ENCODE peak calls at places on chromosomes 12 and 14, in six cellular contexts. K is K562, A is HepG2, M is GM12878, B is H1, D is HCT116. H is an unnamed sample.

GRCh38 chr12:118188690-118189371 is 52.9 kb downstream of the PEBP1 start:
- DNase-seq in K (no peak), A (no peak), M (no peak), B (no peak), D (no peak), H (no peak)

GRCh38 chr14:22994762-22995275 is 12.5 kb upstream of the AJUBA start:
- DNase-seq in K (peak; percentile 46), A (peak; percentile 67), M (no peak), B (no peak), D (no peak), H (no peak)

GRCh38 chr14:50088117-50088515 is 28.3 kb downstream of the VCPKMT start:
- DNase-seq in K (no peak), A (no peak), M (no peak), B (no peak), D (no peak), H (no peak)

GRCh38 chr12:87953257-87953860 is 75.8 kb downstream of the C12orf50 start:
- DNase-seq in K (no peak), A (peak; percentile 15), M (no peak), B (no peak), D (peak; percentile 41), H (peak; percentile 30)

GRCh38 chr14:22888662-22889061 is 5.6 kb downstream of the REM2 start:
- DNase-seq in K (no peak), A (no peak), M (peak; percentile 62), B (no peak), D (no peak), H (no peak)

GRCh38 chr14:75821828-75822521 is 159.8 kb downstream of the TGFB3 start:
- DNase-seq in K (no peak), A (no peak), M (no peak), B (no peak), D (peak; percentile 54), H (no peak)

GRCh38 chr12:53234236-53234635 is 2.2 kb upstream of the RARG start:
- DNase-seq in K (peak; percentile 62), A (no peak), M (no peak), B (peak; percentile 82), D (no peak), H (no peak)

GRCh38 chr12:49750027-49750977 is 8.9 kb downstream of the TMBIM6 start:
- DNase-seq in K (no peak), A (peak; percentile 31), M (peak; percentile 36), B (no peak), D (peak; percentile 54), H (no peak)

GRCh38 chr12:56229819-56230448 is at the start of gene SLC39A5:
- DNase-seq in K (no peak), A (no peak), M (no peak), B (no peak), D (no peak), H (no peak)

DNA sequence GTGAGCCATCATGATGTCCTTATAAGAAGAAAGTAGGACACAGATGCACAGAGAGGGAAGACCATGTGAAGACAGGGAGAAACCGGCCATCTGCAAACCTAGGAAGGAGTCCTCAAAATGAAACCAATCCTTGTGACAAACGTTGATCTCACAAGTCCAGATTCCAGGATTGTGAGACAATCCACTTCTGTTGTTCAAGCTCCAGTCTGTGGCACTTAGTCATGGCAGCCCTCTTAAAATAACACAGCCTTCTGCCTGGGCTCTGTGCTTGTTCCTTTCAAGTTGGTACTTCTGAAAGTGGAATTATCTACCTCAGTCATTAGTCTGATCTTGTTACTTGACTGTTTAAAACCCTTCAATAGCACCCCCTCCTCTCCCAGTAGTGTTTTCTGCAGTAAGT is 111.1 kb upstream of the HIF1A start:
- DNase-seq in K (no peak), A (no peak), M (no peak), B (no peak), D (no peak), H (no peak)
- TF ChIP-seq ZNF274 in K (no peak), A (no peak), M (no peak), B (no peak), D (no peak), H (no peak)

DNA sequence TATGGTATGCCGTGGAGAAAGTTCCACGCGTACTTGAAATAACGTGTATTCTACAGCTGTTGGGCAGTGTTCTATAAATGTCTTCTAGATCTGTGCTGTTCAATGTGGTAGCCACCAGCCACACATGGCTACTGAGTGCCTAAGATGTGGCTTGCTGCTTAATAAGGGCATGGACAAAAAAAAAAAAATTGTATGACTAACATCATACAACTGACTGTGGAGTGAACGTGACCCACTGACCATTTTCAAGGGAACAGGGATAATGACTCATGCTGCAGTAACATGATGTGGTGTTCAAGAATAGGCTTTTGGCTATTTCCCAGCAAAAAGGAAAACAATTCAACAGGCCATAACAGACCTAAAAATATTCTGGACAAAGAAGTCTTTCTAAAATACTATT is 13.0 kb downstream of the ATG14 start:
- DNase-seq in K (peak; percentile 11), A (no peak), M (no peak), B (no peak), D (peak; percentile 73), H (no peak)
- TF ChIP-seq YY1 in K (no peak), A (no peak), M (no peak), B (no peak), D (no peak), H (no peak)

GRCh38 chr12:3597526-3598210 is 106.7 kb downstream of the PRMT8 start:
- DNase-seq in K (no peak), A (no peak), M (no peak), B (no peak), D (no peak), H (no peak)
- TF ChIP-seq ZNF274 in K (no peak), A (no peak), M (no peak), B (no peak), D (no peak), H (no peak)

GRCh38 chr12:2961705-2962104 is 2.5 kb downstream of the TEAD4 start:
- DNase-seq in K (no peak), A (peak; percentile 61), M (no peak), B (no peak), D (no peak), H (no peak)

GRCh38 chr12:2960432-2960956 is 1.3 kb downstream of the TEAD4 start:
- DNase-seq in K (no peak), A (peak; percentile 34), M (no peak), B (peak; percentile 57), D (no peak), H (no peak)

GRCh38 chr12:2963760-2964292 is 4.6 kb downstream of the TEAD4 start:
- DNase-seq in K (no peak), A (peak; percentile 78), M (no peak), B (peak; percentile 69), D (no peak), H (peak; percentile 80)

GRCh38 chr12:2960996-2961616 is 1.9 kb downstream of the TEAD4 start:
- DNase-seq in K (no peak), A (no peak), M (no peak), B (peak; percentile 49), D (no peak), H (no peak)

DNA sequence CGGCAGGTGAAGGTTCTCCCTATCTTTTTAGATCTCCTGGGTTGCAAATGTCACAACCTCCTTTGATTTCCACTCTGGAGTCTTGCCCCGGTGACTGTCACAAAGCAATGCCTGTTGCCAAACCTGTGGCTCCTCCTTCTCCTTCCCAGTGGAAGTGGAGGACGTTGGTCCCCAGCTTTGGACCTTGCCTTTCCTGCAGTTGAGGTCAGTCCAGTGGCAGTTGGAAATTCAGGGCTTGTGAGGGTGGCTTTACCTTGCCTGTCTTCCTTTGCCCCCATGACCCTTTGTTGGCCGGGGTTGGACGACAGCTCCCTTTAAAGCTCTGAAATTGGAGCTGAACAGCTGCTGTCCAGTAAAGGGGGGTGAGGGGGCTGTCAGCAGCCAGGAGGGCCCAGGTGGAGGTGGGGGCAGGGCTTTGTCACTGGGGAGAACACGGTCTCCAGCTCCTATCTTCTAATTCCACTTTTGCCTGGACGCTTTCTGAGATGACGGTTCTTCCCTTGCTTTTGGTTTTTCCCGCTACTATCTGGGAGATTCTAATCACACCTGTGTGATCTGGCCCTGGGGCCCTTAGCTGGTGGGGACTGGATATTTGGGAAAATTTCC is 4.1 kb downstream of the TEAD4 start:
- DNase-seq in K (no peak), A (peak; percentile 96), M (no peak), B (peak; percentile 61), D (no peak), H (no peak)
- TF ChIP-seq YY1 in K (no peak), A (no peak), M (no peak), B (no peak), D (no peak), H (no peak)

DNA sequence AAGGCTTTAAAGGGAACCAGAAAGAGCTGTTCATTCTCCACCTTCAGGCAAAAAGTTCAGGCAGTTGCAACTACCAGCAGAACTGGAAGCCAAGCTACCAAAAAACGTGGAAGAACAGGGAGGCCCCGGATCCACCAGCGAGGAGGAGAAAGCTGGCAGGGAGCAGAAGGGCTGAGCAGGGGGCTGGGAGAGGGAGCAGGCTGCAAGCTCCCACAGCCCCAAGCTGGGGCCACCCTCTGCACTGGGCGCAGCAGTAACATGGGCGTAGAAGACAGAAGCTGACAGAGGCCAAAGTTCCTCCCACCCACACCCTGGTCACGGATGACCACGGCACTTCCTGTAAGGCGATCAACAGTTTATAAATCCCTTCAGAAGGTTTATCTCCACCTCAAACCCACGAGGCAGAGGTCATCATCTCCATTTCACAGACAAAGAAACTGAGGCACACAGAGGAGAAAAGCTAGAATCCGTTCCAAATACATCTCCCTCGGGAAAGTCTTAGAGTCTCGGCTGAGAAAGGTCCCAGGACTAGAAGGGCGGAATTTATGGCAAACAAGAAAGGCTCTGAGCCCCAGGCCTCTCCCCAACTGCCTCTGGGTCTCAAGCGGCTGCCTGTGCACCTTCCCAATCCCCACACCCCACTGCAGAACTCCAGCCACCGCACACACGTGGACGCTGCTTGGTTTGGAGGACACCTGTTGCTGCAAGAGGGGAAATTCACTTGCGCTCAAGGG is 1.8 kb downstream of the CCDC85C start:
- DNase-seq in K (no peak), A (peak; percentile 31), M (no peak), B (no peak), D (no peak), H (no peak)
- TF ChIP-seq ZNF274 in K (no peak), A (no peak), M (no peak), B (no peak), D (no peak), H (no peak)

DNA sequence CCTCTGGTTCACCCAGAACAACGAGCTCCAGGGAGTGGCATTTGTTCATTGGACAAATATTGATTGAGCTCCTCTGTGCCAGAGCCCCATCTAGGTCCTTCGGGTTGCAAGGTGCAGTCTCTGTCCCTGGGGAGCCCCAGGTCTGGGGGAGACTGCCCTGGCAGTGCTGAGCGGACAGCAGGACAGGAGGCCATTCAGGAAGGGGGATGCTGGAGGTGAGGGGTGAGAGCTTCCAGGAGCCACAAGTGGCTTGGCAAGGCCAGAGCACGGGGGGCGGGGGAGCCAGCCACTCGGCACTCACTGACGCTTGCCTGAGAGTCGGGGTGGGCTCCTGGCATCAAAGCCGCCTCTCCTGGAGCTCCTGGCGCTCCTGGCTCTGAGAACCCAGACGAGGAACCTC is 61.8 kb upstream of the BCL11B start:
- DNase-seq in K (no peak), A (no peak), M (no peak), B (no peak), D (no peak), H (no peak)
- TF ChIP-seq YY1 in K (no peak), A (no peak), M (no peak), B (no peak), D (no peak), H (no peak)

GRCh38 chr12:58765653-58766554 is 154.4 kb downstream of the LRIG3 start:
- DNase-seq in K (no peak), A (peak; percentile 96), M (no peak), B (no peak), D (no peak), H (no peak)
- TF ChIP-seq ZNF274 in K (no peak), A (no peak), M (no peak), B (no peak), D (no peak), H (no peak)

H was measured in NT2/D1.